ENCODE peak calls at places on chromosomes 11 and 22, in four cellular contexts. E, C, G and S are unnamed samples.
A peak's percentile ranks its signal among the peaks of the same experiment; 100 is the strongest.

GRCh38 chr22:27238935-27239510 is 562.5 kb downstream of the MN1 start:
- DNase-seq in E (peak; percentile 87), C (peak; percentile 97), G (peak; percentile 69), S (peak; percentile 98)

GRCh38 chr11:12433571-12434061 is 56.2 kb downstream of the PARVA start:
- DNase-seq in E (no peak), C (peak; percentile 98), G (no peak), S (no peak)

GRCh38 chr11:46295312-46295995 is 18.0 kb downstream of the CREB3L1 start:
- DNase-seq in E (peak; percentile 64), C (peak; percentile 72), G (peak; percentile 65), S (no peak)

GRCh38 chr22:25996669-25997068 is 172.6 kb upstream of the SEZ6L start:
- DNase-seq in E (no peak), C (no peak), G (no peak), S (no peak)

GRCh38 chr11:126336646-126337045 is 18.8 kb upstream of the ST3GAL4 start:
- DNase-seq in E (no peak), C (no peak), G (peak; percentile 13), S (peak; percentile 68)

GRCh38 chr11:123419720-123420466 is 10.2 kb upstream of the GRAMD1B start:
- DNase-seq in E (no peak), C (no peak), G (no peak), S (no peak)

GRCh38 chr22:16974298-16975084 is 33.5 kb downstream of the GAB4 start:
- DNase-seq in E (no peak), C (no peak), G (no peak), S (no peak)

GRCh38 chr22:23248583-23248982 is 68.3 kb downstream of the BCR start:
- DNase-seq in E (peak; percentile 31), C (peak; percentile 63), G (no peak), S (no peak)

GRCh38 chr11:134385774-134386565 is 26.1 kb downstream of the B3GAT1 start:
- DNase-seq in E (no peak), C (no peak), G (no peak), S (no peak)

GRCh38 chr11:17256512-17256911 is 20.0 kb upstream of the NUCB2 start:
- DNase-seq in E (peak; percentile 93), C (peak; percentile 99), G (no peak), S (no peak)

GRCh38 chr11:117809236-117810055 is 12.4 kb upstream of the DSCAML1 start:
- DNase-seq in E (peak; percentile 55), C (peak; percentile 8), G (peak; percentile 68), S (peak; percentile 85)

GRCh38 chr11:128290106-128290840 is 297.1 kb downstream of the ETS1 start:
- DNase-seq in E (peak; percentile 45), C (peak; percentile 95), G (peak; percentile 47), S (peak; percentile 67)

GRCh38 chr11:114501901-114502300 is 57.8 kb downstream of the NXPE1 start:
- DNase-seq in E (peak; percentile 12), C (no peak), G (no peak), S (no peak)

GRCh38 chr11:45362636-45363035 is 76.5 kb upstream of the SYT13 start:
- DNase-seq in E (no peak), C (no peak), G (no peak), S (no peak)

GRCh38 chr11:35139883-35140282 is 912 bp downstream of the CD44 start:
- DNase-seq in E (no peak), C (no peak), G (no peak), S (no peak)

GRCh38 chr11:28476053-28476452 is 367.9 kb downstream of the METTL15 start:
- DNase-seq in E (no peak), C (no peak), G (no peak), S (no peak)

GRCh38 chr11:72786305-72787261 is 7.3 kb downstream of the STARD10 start:
- DNase-seq in E (no peak), C (no peak), G (no peak), S (no peak)

GRCh38 chr22:32644252-32645100 is 157.0 kb upstream of the TIMP3 start:
- DNase-seq in E (peak; percentile 93), C (peak; percentile 59), G (peak; percentile 62), S (no peak)

GRCh38 chr11:45331839-45332485 is 45.8 kb upstream of the SYT13 start:
- DNase-seq in E (no peak), C (no peak), G (no peak), S (no peak)

GRCh38 chr11:110279881-110280280 is 16.5 kb downstream of the RDX start:
- DNase-seq in E (no peak), C (no peak), G (no peak), S (no peak)

GRCh38 chr11:85685131-85685819 is 720 bp downstream of the CCDC89 start:
- DNase-seq in E (no peak), C (peak; percentile 68), G (no peak), S (no peak)

GRCh38 chr22:46528121-46528610 is 9.3 kb downstream of the CELSR1 start:
- DNase-seq in E (peak; percentile 96), C (peak; percentile 64), G (no peak), S (peak; percentile 83)

GRCh38 chr11:6655790-6656580 is at the start of gene DCHS1:
- DNase-seq in E (no peak), C (no peak), G (no peak), S (no peak)

GRCh38 chr11:10443721-10444120 is 11.3 kb upstream of the AMPD3 start:
- DNase-seq in E (no peak), C (no peak), G (no peak), S (no peak)

GRCh38 chr11:129278586-129279319 is 86.6 kb upstream of the ARHGAP32 start:
- DNase-seq in E (peak; percentile 12), C (no peak), G (no peak), S (no peak)

GRCh38 chr11:101327908-101328307 is 198.3 kb upstream of the PGR start:
- DNase-seq in E (no peak), C (peak; percentile 8), G (no peak), S (no peak)

GRCh38 chr11:131760191-131760951 is 390.0 kb downstream of the NTM start:
- DNase-seq in E (no peak), C (peak; percentile 95), G (no peak), S (no peak)

GRCh38 chr11:64148200-64148916 is 17.6 kb downstream of the MACROD1 start:
- DNase-seq in E (peak; percentile 43), C (peak; percentile 66), G (peak; percentile 73), S (no peak)

GRCh38 chr11:75276696-75277095 is 36.1 kb downstream of the TPBGL start:
- DNase-seq in E (no peak), C (no peak), G (peak; percentile 9), S (no peak)

GRCh38 chr11:112770487-112770886 is 190.7 kb upstream of the NCAM1 start:
- DNase-seq in E (no peak), C (no peak), G (no peak), S (no peak)

GRCh38 chr22:45397806-45398205 is 15.6 kb downstream of the SMC1B start:
- DNase-seq in E (no peak), C (no peak), G (no peak), S (no peak)
- TF ChIP-seq CTCF in E (peak; percentile 28), C (no peak), G (no peak), S (peak; percentile 11)

GRCh38 chr22:49521787-49522224 is 305.9 kb downstream of the BRD1 start:
- DNase-seq in E (no peak), C (no peak), G (no peak), S (no peak)
- TF ChIP-seq CTCF in E (no peak), C (no peak), G (no peak), S (no peak)

GRCh38 chr22:36386351-36386899 is 1.3 kb downstream of the MYH9 start:
- DNase-seq in E (no peak), C (no peak), G (no peak), S (no peak)
- TF ChIP-seq CTCF in E (no peak), C (no peak), G (no peak), S (peak; percentile 30)

DNA sequence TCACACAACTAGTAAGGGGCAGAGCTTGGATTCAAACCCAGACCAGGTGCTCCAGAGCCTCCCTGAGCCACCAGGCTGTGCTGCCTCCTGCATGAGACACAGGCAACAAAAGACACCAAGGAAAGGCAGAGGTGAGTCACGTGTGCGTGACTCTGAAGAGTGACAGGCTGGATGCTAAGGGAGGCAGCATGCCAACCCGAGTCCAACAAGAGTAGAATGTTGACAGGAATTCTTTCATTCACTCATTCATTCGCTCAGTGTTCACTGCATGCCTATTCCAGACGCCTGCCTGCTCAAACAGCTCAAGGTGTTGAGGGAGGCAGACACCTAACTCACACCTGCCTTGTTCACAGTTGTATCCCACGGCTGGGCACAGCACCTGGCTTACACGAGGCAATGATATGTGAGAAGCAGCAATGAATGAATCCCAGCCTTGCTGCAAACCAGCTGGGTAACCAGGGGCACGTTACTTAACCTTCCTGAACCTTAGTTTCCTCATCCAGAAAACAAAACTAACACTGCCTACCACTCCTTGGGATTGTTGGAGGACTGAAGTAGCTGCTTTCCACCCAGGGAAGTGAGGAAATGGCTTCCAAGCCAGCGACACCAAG is 73.8 kb upstream of the ARFGAP3 start:
- DNase-seq in E (peak; percentile 67), C (peak; percentile 52), G (no peak), S (no peak)
- TF ChIP-seq CTCF in E (peak; percentile 58), C (peak; percentile 13), G (no peak), S (peak; percentile 62)

GRCh38 chr11:119531091-119531490 is 108.1 kb upstream of the THY1 start:
- DNase-seq in E (no peak), C (no peak), G (no peak), S (no peak)

GRCh38 chr11:119529936-119530335 is 107.0 kb upstream of the THY1 start:
- DNase-seq in E (no peak), C (no peak), G (no peak), S (no peak)

GRCh38 chr11:119531623-119532022 is 108.7 kb upstream of the THY1 start:
- DNase-seq in E (no peak), C (no peak), G (no peak), S (peak; percentile 48)

GRCh38 chr11:119530503-119530902 is 107.5 kb upstream of the THY1 start:
- DNase-seq in E (no peak), C (no peak), G (no peak), S (no peak)

GRCh38 chr11:119529063-119529845 is 106.3 kb upstream of the THY1 start:
- DNase-seq in E (no peak), C (no peak), G (no peak), S (peak; percentile 56)
- TF ChIP-seq CTCF in E (no peak), C (no peak), G (no peak), S (no peak)